ENCODE peak calls at places on chromosomes 11 and 22, in ten cellular contexts. X, D, W, S, N, K, A, Q, B and F are unnamed samples.

GRCh38 chr11:26326793-26327400 is 5.0 kb upstream of the ANO3 start:
- DNase-seq in Q (no peak), K (no peak), D (no peak), A (no peak), W (no peak), B (no peak), N (no peak), X (no peak), S (no peak), F (no peak)

GRCh38 chr11:105802390-105802789 is 192.5 kb downstream of the GRIA4 start:
- DNase-seq in N (no peak), D (no peak), B (no peak), W (no peak), K (no peak), Q (no peak), S (no peak), A (no peak), X (no peak), F (no peak)

GRCh38 chr22:44023404-44024287 is 456 bp upstream of the PARVB start:
- DNase-seq in S (peak; percentile 38), B (no peak), X (no peak), K (peak; percentile 49), N (peak; percentile 27), D (no peak), W (peak; percentile 87), A (no peak), Q (peak; percentile 80), F (no peak)

GRCh38 chr22:20455709-20456063 is 18.1 kb upstream of the SCARF2 start:
- DNase-seq in Q (no peak), W (no peak), N (no peak), K (peak; percentile 27), A (no peak), D (no peak), S (no peak), X (no peak), B (no peak), F (no peak)

GRCh38 chr22:17862646-17863181 is 88.4 kb upstream of the BID start:
- DNase-seq in X (no peak), Q (no peak), W (no peak), S (peak; percentile 54), D (no peak), N (no peak), K (no peak), B (no peak), A (no peak), F (no peak)

GRCh38 chr11:41989173-41989572 is 529.7 kb upstream of the LRRC4C start:
- DNase-seq in S (no peak), Q (no peak), D (peak; percentile 40), A (no peak), X (no peak), B (no peak), K (no peak), N (no peak), W (no peak), F (no peak)

GRCh38 chr11:21710791-21711190 is 482.1 kb upstream of the ANO5 start:
- DNase-seq in D (no peak), Q (no peak), B (no peak), A (no peak), W (no peak), X (no peak), N (no peak), S (no peak), K (no peak), F (no peak)

GRCh38 chr22:47601666-47602065 is 839.2 kb downstream of the TBC1D22A start:
- DNase-seq in D (no peak), X (peak; percentile 70), Q (no peak), K (peak; percentile 5), S (no peak), B (no peak), A (no peak), W (no peak), N (no peak), F (no peak)

GRCh38 chr11:62601114-62601363 is 626 bp downstream of the MTA2 start:
- DNase-seq in Q (no peak), B (no peak), W (no peak), K (peak; percentile 68), A (no peak), S (no peak), N (no peak), D (no peak), X (no peak), F (no peak)

GRCh38 chr11:27458182-27458581 is 14.4 kb downstream of the LGR4 start:
- DNase-seq in W (no peak), X (no peak), B (no peak), A (no peak), S (no peak), Q (no peak), N (no peak), D (no peak), K (no peak), F (no peak)

GRCh38 chr11:94753630-94754029 is 14.5 kb upstream of the AMOTL1 start:
- DNase-seq in X (no peak), Q (no peak), S (no peak), A (no peak), K (no peak), D (no peak), N (no peak), B (no peak), W (no peak), F (no peak)

GRCh38 chr11:62555464-62556092 is 9.0 kb upstream of the AHNAK start:
- DNase-seq in Q (peak; percentile 61), K (no peak), D (no peak), S (no peak), B (no peak), W (peak; percentile 71), N (peak; percentile 62), X (peak; percentile 85), A (no peak), F (no peak)

GRCh38 chr22:37202001-37202555 is 10.2 kb downstream of the SSTR3 start:
- DNase-seq in S (no peak), X (no peak), B (no peak), N (no peak), D (no peak), W (peak; percentile 59), A (no peak), Q (peak; percentile 19), K (peak; percentile 11), F (no peak)

GRCh38 chr22:50090141-50090714 is 422 bp downstream of the MOV10L1 start:
- DNase-seq in N (no peak), B (no peak), X (no peak), S (no peak), W (no peak), A (no peak), Q (no peak), K (no peak), D (no peak), F (no peak)

GRCh38 chr22:33221566-33221965 is 163.4 kb upstream of the SYN3 start:
- DNase-seq in Q (no peak), K (no peak), B (no peak), N (peak; percentile 15), S (no peak), D (no peak), X (no peak), W (no peak), A (no peak), F (no peak)

GRCh38 chr11:23112987-23113886 is 253.0 kb upstream of the CCDC179 start:
- DNase-seq in K (no peak), D (peak; percentile 42), W (no peak), S (peak; percentile 66), A (no peak), X (no peak), Q (no peak), B (no peak), N (peak; percentile 44), F (no peak)

GRCh38 chr11:19873730-19874129 is 161.1 kb downstream of the NAV2 start:
- DNase-seq in Q (no peak), K (no peak), S (no peak), D (no peak), W (no peak), N (no peak), A (no peak), X (no peak), B (no peak), F (no peak)

GRCh38 chr11:85884581-85885021 is 29.4 kb downstream of the CCDC83 start:
- DNase-seq in X (no peak), Q (no peak), W (no peak), N (peak; percentile 31), A (no peak), D (peak; percentile 20), K (no peak), S (peak; percentile 13), B (no peak), F (no peak)
- TF ChIP-seq CTCF in X (no peak), Q (no peak), W (no peak), N (no peak), A (no peak), D (no peak), K (no peak), S (no peak), B (no peak), F (no peak)

GRCh38 chr11:117201516-117201866 is 2.3 kb downstream of the TAGLN start:
- DNase-seq in N (no peak), D (no peak), Q (no peak), K (no peak), B (no peak), A (no peak), S (no peak), X (peak; percentile 85), W (no peak), F (no peak)
- H3K4me3 ChIP-seq in N (peak overlapping the region; percentile 72), D (peak overlapping the region; percentile 69), Q (peak overlapping the region; percentile 58), K (peak overlapping the region; percentile 8), B (peak overlapping the region; percentile 81), A (peak overlapping the region; percentile 99), S (peak overlapping the region; percentile 64), X (no peak overlapping the region), W (peak overlapping the region; percentile 59), F (peak overlapping the region; percentile 63)

GRCh38 chr11:29272019-29272654 is 744.7 kb downstream of the KCNA4 start:
- DNase-seq in N (peak; percentile 64), D (peak; percentile 56), Q (peak; percentile 21), W (no peak), B (no peak), A (no peak), S (peak; percentile 61), X (no peak), K (no peak), F (no peak)
- TF ChIP-seq CTCF in N (peak; percentile 67), D (peak; percentile 74), Q (no peak), W (no peak), B (no peak), A (peak; percentile 32), S (peak; percentile 67), X (no peak), K (no peak), F (peak; percentile 58)

GRCh38 chr11:12767022-12767421 is 92.8 kb downstream of the TEAD1 start:
- DNase-seq in W (no peak), B (no peak), N (peak; percentile 58), D (no peak), X (no peak), S (no peak), Q (no peak), A (no peak), K (no peak), F (no peak)

GRCh38 chr11:12770435-12770834 is 96.2 kb downstream of the TEAD1 start:
- DNase-seq in X (no peak), A (no peak), W (no peak), K (no peak), B (no peak), Q (no peak), N (no peak), D (no peak), S (no peak), F (no peak)

GRCh38 chr11:12767577-12767976 is 93.4 kb downstream of the TEAD1 start:
- DNase-seq in S (no peak), K (no peak), A (no peak), N (no peak), D (no peak), Q (no peak), W (no peak), X (no peak), B (no peak), F (no peak)

GRCh38 chr11:12769834-12770345 is 95.7 kb downstream of the TEAD1 start:
- DNase-seq in B (no peak), Q (no peak), X (no peak), K (no peak), A (peak; percentile 72), S (peak; percentile 77), W (no peak), D (peak; percentile 71), N (peak; percentile 87), F (peak; percentile 49)

GRCh38 chr11:12768731-12769673 is 94.8 kb downstream of the TEAD1 start:
- DNase-seq in B (no peak), D (no peak), A (no peak), W (no peak), X (no peak), Q (peak; percentile 61), S (no peak), K (no peak), N (no peak), F (no peak)
- H3K4me3 ChIP-seq in B (no peak overlapping the region), D (no peak overlapping the region), A (no peak overlapping the region), W (no peak overlapping the region), X (no peak overlapping the region), Q (no peak overlapping the region), S (no peak overlapping the region), K (no peak overlapping the region), N (no peak overlapping the region), F (no peak overlapping the region)